ENCODE peak calls at places on chromosomes 13 and 19, in nine cellular contexts. W is naive B cell; C is CD4-positive, CD25-positive, alpha-beta regulatory T cell; H is activated naive CD8-positive, alpha-beta T cell treated with anti-CD3 and anti-CD28 coated beads, Interleukin-2, amount 50 U/mL, for 24 hours; D is ELF-1; F is EH; O is T-helper 17 cell; J is activated CD8-positive, alpha-beta memory T cell treated with anti-CD3 and anti-CD28 coated beads, Interleukin-2, amount 10 ng/mL, durations not matched to agents 7 days and 5 days; R is NCI-H1048. N is an unnamed sample.

GRCh38 chr19:51094696-51095279 is 12.1 kb upstream of the KLK14 start:
- DNase-seq in F (peak; percentile 18), D (peak; percentile 79), O (no peak), W (no peak), H (peak; percentile 38), R (no peak), C (no peak), J (no peak), N (no peak)

GRCh38 chr19:43936219-43936618 is 1.1 kb upstream of the ZNF45 start:
- DNase-seq in F (no peak), J (no peak), W (no peak), H (no peak), R (no peak), D (no peak), C (no peak), O (no peak), N (no peak)

GRCh38 chr13:98447881-98448641 is 128.8 kb downstream of the STK24 start:
- DNase-seq in J (no peak), W (no peak), F (peak; percentile 48), D (peak; percentile 67), C (no peak), R (no peak), O (peak; percentile 24), H (peak; percentile 25), N (peak; percentile 41)

GRCh38 chr13:25080773-25081172 is 15.2 kb upstream of the PABPC3 start:
- DNase-seq in C (no peak), R (no peak), F (no peak), D (no peak), O (no peak), J (no peak), W (no peak), H (no peak), N (no peak)

GRCh38 chr13:112981361-112981905 is 12.4 kb downstream of the MCF2L start:
- DNase-seq in O (no peak), W (no peak), F (no peak), H (no peak), J (no peak), R (no peak), C (no peak), D (no peak), N (no peak)

GRCh38 chr13:106911602-106912001 is 343.7 kb upstream of the ARGLU1 start:
- DNase-seq in D (no peak), J (no peak), H (no peak), W (no peak), F (no peak), R (no peak), C (no peak), O (no peak), N (no peak)

GRCh38 chr13:31469377-31469776 is 269.6 kb downstream of the B3GLCT start:
- DNase-seq in C (no peak), R (no peak), J (no peak), O (no peak), D (no peak), W (no peak), F (no peak), H (no peak), N (no peak)

GRCh38 chr19:5045956-5046338 is 77.0 kb downstream of the KDM4B start:
- DNase-seq in W (no peak), R (no peak), O (no peak), F (no peak), D (no peak), H (no peak), C (no peak), J (no peak), N (no peak)

GRCh38 chr19:10501971-10502523 is 1.1 kb downstream of the KEAP1 start:
- DNase-seq in O (no peak), W (no peak), C (no peak), H (peak; percentile 70), J (peak; percentile 69), D (peak; percentile 60), F (peak; percentile 67), R (no peak), N (peak; percentile 26)

GRCh38 chr19:13104848-13105646 is 2.4 kb upstream of the LYL1 start:
- DNase-seq in R (no peak), H (peak; percentile 38), C (no peak), W (no peak), O (no peak), J (peak; percentile 59), F (no peak), D (no peak), N (no peak)

GRCh38 chr19:46367434-46367833 is 20.5 kb downstream of the PPP5C start:
- DNase-seq in J (no peak), C (no peak), R (no peak), F (no peak), D (no peak), O (no peak), H (no peak), W (no peak), N (no peak)

GRCh38 chr19:13781547-13781946 is 7.3 kb downstream of the C19orf53 start:
- DNase-seq in J (no peak), H (no peak), D (peak; percentile 83), W (no peak), R (no peak), O (no peak), F (peak; percentile 95), C (no peak), N (peak; percentile 90)

GRCh38 chr13:50731400-50731799 is 112.1 kb downstream of the DLEU7 start:
- DNase-seq in C (no peak), F (peak; percentile 66), H (no peak), D (no peak), J (no peak), W (no peak), R (no peak), O (no peak), N (peak; percentile 83)

GRCh38 chr19:31274266-31274963 is 74.8 kb downstream of the TSHZ3 start:
- DNase-seq in W (no peak), D (no peak), C (no peak), F (no peak), O (no peak), J (no peak), H (no peak), R (no peak), N (no peak)

GRCh38 chr19:27794444-27795042 is 1418.4 kb downstream of the UQCRFS1 start:
- DNase-seq in R (no peak), C (no peak), W (no peak), O (no peak), F (peak; percentile 63), D (peak; percentile 71), H (peak; percentile 17), J (peak; percentile 49), N (peak; percentile 62)

GRCh38 chr19:47790398-47790814 is 11.9 kb downstream of the SELENOW start:
- DNase-seq in C (peak; percentile 67), F (peak; percentile 68), H (peak; percentile 92), O (peak; percentile 83), D (peak; percentile 99), W (peak; percentile 61), J (peak; percentile 84), R (no peak), N (peak; percentile 77)

GRCh38 chr13:30659980-30660379 is 42.3 kb downstream of the USPL1 start:
- DNase-seq in O (no peak), D (peak; percentile 80), C (no peak), J (no peak), H (no peak), W (no peak), R (no peak), F (no peak), N (no peak)

GRCh38 chr13:72204291-72204690 is 337.3 kb upstream of the DACH1 start:
- DNase-seq in H (no peak), O (no peak), R (no peak), W (no peak), J (no peak), C (no peak), D (no peak), F (peak; percentile 68), N (peak; percentile 53)

GRCh38 chr19:16773259-16773658 is 53.6 kb downstream of the NWD1 start:
- DNase-seq in F (no peak), J (no peak), R (no peak), C (no peak), O (no peak), W (no peak), H (no peak), D (no peak), N (no peak)

GRCh38 chr13:49444517-49445395 is 682 bp downstream of the SETDB2 start:
- DNase-seq in H (peak; percentile 26), R (no peak), F (peak; percentile 85), W (peak; percentile 84), O (no peak), J (peak; percentile 51), D (peak; percentile 38), C (peak; percentile 29), N (peak; percentile 67)

GRCh38 chr13:105918842-105919741 is 616.4 kb downstream of the EFNB2 start:
- DNase-seq in O (no peak), F (peak; percentile 83), W (no peak), D (peak; percentile 49), R (no peak), C (no peak), J (no peak), H (no peak), N (peak; percentile 75)

GRCh38 chr19:7250951-7251350 is 43.3 kb downstream of the INSR start:
- DNase-seq in O (no peak), J (no peak), F (no peak), R (no peak), W (no peak), C (no peak), D (no peak), H (no peak), N (no peak)

GRCh38 chr13:30943881-30944280 is 11.4 kb downstream of the TEX26 start:
- DNase-seq in W (no peak), J (no peak), H (no peak), R (no peak), F (no peak), D (no peak), O (no peak), C (no peak), N (no peak)